ENCODE peak calls at places on chromosomes 4 and X, in four cellular contexts. W is HepG2, J is K562, G is A549. B is an unnamed sample.
A peak's percentile ranks its signal among the peaks of the same experiment; 100 is the strongest.

GRCh38 chrX:43644124-43644701 is 11.9 kb upstream of the MAOA start:
- DNase-seq in W (no peak), J (peak; percentile 29), G (peak; percentile 43), B (no peak)

GRCh38 chrX:24692305-24692704 is 1.4 kb upstream of the POLA1 start:
- DNase-seq in W (no peak), J (peak; percentile 9), G (no peak), B (no peak)

GRCh38 chr4:147678796-147679549 is 5.0 kb downstream of the PRMT9 start:
- DNase-seq in W (peak; percentile 22), J (peak; percentile 25), G (peak; percentile 17), B (peak; percentile 74)

GRCh38 chr4:48016141-48017107 is at the start of the genes CNGA1 and NIPAL1:
- DNase-seq in W (peak; percentile 66), J (peak; percentile 81), G (peak; percentile 53), B (peak; percentile 92)

GRCh38 chr4:20359692-20360091 is 108.0 kb downstream of the SLIT2 start:
- DNase-seq in W (no peak), J (no peak), G (no peak), B (no peak)

GRCh38 chr4:7326693-7327340 is 107.9 kb downstream of the PSAPL1 start:
- DNase-seq in W (no peak), J (no peak), G (no peak), B (no peak)

GRCh38 chr4:28675582-28675981 is 1814.9 kb downstream of the STIM2 start:
- DNase-seq in W (no peak), J (no peak), G (no peak), B (no peak)

GRCh38 chrX:15988661-15989603 is 134.3 kb upstream of the AP1S2 start:
- DNase-seq in W (no peak), J (no peak), G (peak; percentile 2), B (no peak)

GRCh38 chrX:94204524-94204923 is 530.5 kb downstream of the FAM133A start:
- DNase-seq in W (no peak), J (no peak), G (no peak), B (no peak)

GRCh38 chr4:138003248-138003647 is 238.9 kb downstream of the SLC7A11 start:
- DNase-seq in W (no peak), J (no peak), G (no peak), B (no peak)

GRCh38 chr4:5773271-5773555 is 62.2 kb downstream of the EVC start:
- DNase-seq in W (no peak), J (no peak), G (no peak), B (no peak)

GRCh38 chr4:1199556-1200331 is 27.4 kb upstream of the SPON2 start:
- DNase-seq in W (no peak), J (no peak), G (no peak), B (peak; percentile 7)

GRCh38 chr4:179855471-179855870 is 2387.7 kb upstream of the TENM3 start:
- DNase-seq in W (no peak), J (no peak), G (no peak), B (no peak)

GRCh38 chr4:81595798-81596610 is 124.3 kb upstream of the RASGEF1B start:
- DNase-seq in W (no peak), J (no peak), G (no peak), B (no peak)

GRCh38 chr4:1910643-1911042 is 39.5 kb downstream of the NSD2 start:
- DNase-seq in W (peak; percentile 55), J (peak; percentile 72), G (peak; percentile 45), B (peak; percentile 69)

GRCh38 chr4:94571301-94571700 is 119.6 kb downstream of the PDLIM5 start:
- DNase-seq in W (no peak), J (peak; percentile 21), G (no peak), B (no peak)

GRCh38 chr4:48588230-48588943 is 98.3 kb downstream of the ZAR1 start:
- DNase-seq in W (no peak), J (peak; percentile 11), G (no peak), B (no peak)

GRCh38 chrX:83771664-83772063 is 89.3 kb upstream of the CYLC1 start:
- DNase-seq in W (no peak), J (no peak), G (no peak), B (no peak)

GRCh38 chr4:183098723-183099536 is at the start of gene WWC2:
- DNase-seq in W (peak; percentile 83), J (peak; percentile 92), G (peak; percentile 91), B (peak; percentile 96)

GRCh38 chr4:183097251-183098079 is 1.6 kb upstream of the WWC2 start:
- DNase-seq in W (no peak), J (no peak), G (no peak), B (peak; percentile 52)

GRCh38 chr4:183096276-183096965 is 2.6 kb upstream of the WWC2 start:
- DNase-seq in W (no peak), J (no peak), G (no peak), B (no peak)

GRCh38 chr4:183099537-183100297 is 660 bp downstream of the WWC2 start:
- DNase-seq in W (peak; percentile 35), J (peak; percentile 45), G (peak; percentile 46), B (peak; percentile 84)

DNA sequence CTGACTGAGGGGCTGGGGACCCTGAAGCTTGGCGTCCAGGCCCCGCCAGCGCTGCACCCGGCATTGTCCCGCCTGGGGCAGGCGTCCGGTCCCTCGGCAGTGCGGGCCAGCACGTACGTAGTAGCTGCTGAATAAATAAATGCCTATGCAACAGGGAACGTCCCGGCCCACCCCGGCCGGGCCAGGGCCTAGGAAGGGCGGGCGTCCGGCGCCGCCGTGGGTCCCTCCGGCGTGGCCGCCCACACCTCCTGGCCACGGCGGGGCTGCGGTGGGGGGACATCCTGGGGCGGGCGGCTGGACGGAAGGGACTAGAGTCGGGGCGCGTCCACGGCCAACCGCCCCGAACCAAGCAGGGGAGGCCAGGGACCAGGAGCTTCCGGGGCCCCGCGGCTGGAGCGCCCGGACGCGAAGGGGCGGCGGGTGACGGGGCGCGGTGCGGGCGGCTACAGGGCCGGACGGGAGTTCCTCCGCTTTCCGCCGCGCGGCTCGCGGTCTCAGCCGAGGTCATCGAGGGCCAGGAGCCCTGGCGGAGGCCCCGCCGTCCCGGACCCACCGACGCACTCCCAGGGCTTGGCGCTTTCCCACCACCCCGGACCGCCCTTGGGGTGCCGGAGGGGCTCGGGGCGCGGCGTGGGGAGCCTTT is 856 bp upstream of the WWC2 start:
- DNase-seq in W (peak; percentile 47), J (peak; percentile 55), G (peak; percentile 38), B (peak; percentile 52)
- TF ChIP-seq NR3C1 in W (no peak), J (no peak), G (no peak), B (no peak)

GRCh38 chrX:110410598-110410997 is 52.0 kb downstream of the RTL9 start:
- DNase-seq in W (no peak), J (peak; percentile 67), G (no peak), B (no peak)

GRCh38 chrX:110409925-110410324 is 51.3 kb downstream of the RTL9 start:
- DNase-seq in W (no peak), J (peak; percentile 70), G (peak; percentile 24), B (no peak)

GRCh38 chrX:110408949-110409588 is 50.4 kb downstream of the RTL9 start:
- DNase-seq in W (no peak), J (peak; percentile 85), G (no peak), B (no peak)

GRCh38 chrX:110406822-110407221 is 48.2 kb downstream of the RTL9 start:
- DNase-seq in W (no peak), J (no peak), G (no peak), B (no peak)

DNA sequence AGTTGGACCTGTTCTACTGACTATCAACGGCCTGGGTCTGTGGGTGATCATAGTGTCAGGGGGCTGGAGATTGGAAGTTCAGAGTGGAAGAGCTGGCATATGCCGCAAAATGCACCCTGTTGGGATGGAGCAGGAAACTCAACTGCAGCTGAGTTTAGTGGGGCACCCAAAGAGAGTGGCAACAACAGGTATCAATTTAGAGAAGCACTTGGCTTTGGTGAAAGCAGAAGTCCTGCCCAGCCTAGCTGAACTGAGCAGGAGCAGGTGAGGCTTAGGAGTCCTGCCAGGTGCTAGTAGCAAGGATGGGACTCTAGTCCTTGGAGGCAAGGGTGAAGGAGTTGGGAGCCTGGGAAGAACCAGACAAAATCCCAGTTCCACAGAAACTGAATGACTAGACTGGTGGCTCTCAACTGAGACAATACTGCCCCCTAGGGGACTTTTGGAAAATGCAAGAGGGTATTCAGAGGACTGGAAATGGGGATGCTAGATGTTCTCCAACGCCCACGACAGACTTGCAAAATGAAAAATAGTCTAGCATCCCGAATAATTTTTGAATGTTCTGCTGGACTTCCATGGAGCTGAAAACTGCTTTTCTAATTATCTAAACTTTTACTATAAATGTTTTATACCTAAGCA is 49.4 kb downstream of the RTL9 start:
- DNase-seq in W (peak; percentile 37), J (peak; percentile 82), G (peak; percentile 62), B (peak; percentile 41)
- TF ChIP-seq NR3C1 in W (no peak), J (no peak), G (no peak), B (no peak)

GRCh38 chr4:3218824-3219760 is 29.9 kb upstream of the MSANTD1 start:
- DNase-seq in W (no peak), J (no peak), G (no peak), B (no peak)

GRCh38 chr4:3217771-3218170 is 31.2 kb upstream of the MSANTD1 start:
- DNase-seq in W (no peak), J (no peak), G (no peak), B (no peak)

GRCh38 chr4:3221996-3222395 is 27.0 kb upstream of the MSANTD1 start:
- DNase-seq in W (no peak), J (no peak), G (no peak), B (no peak)

GRCh38 chr4:3220586-3221494 is 28.1 kb upstream of the MSANTD1 start:
- DNase-seq in W (no peak), J (no peak), G (no peak), B (no peak)

DNA sequence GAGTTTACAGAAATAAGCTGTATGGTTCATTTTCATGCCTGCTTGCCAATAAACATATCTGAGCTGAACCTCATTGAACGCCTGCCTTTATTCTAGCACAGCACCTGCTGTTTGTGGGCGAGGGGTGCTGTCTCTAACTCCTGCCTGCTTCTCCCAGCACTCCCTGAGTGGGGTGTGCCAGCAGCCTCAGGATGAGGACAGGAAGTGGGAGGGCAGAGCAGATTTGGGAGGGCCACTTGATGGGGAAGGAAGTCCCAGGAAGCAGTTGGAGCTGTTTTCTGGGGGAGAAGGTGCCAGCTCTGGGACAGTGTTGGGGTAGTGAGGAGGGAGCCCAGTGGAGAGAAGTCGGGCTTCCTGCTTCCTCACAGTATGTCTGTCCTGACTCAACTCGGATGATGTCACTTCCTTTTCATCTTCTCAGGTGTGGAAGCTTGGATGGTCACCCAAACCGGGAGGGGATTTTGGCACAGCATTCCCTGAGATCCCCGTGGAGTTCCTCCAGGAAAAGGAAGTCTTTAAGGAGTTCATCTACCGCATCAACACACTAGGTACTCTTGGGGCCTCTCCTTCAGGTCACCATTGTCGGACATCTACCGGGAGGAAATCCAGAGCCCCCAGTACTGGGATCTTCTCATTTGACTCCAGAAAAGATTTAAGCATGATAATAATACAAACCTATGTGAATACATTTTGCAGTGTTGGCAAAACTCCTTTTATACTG is 29.0 kb upstream of the MSANTD1 start:
- DNase-seq in W (no peak), J (no peak), G (no peak), B (no peak)
- TF ChIP-seq NR3C1 in W (no peak), J (no peak), G (no peak), B (no peak)

GRCh38 chr4:26568446-26568994 is 15.4 kb upstream of the TBC1D19 start:
- DNase-seq in W (no peak), J (no peak), G (peak; percentile 53), B (no peak)

GRCh38 chr4:26570596-26570995 is 13.3 kb upstream of the TBC1D19 start:
- DNase-seq in W (no peak), J (no peak), G (no peak), B (no peak)

DNA sequence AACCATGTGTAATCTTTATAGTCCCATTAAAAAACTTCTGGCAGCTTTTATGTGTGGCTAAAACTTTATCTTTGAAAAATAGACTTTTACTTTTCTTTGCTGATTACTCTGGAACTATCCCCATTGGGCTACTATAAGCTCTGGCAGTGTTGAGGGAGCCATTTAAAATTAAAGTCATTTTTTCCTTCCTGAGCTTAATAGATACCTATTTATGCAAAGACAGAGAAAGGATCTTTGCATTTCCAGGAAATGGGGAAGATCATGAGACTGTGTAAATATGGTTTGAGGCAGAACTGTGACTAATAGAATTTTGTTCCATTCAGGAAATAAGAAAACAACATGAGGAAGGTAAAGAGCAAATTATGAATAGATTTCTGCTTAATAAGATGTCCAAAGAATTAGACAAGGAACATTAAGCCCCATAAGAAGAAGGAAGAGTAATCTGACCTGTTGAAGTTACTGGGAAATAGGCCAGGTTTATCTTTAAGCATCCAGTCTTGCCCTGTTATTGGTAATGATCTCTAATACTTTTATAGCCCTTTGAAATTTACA is 17.8 kb upstream of the TBC1D19 start:
- DNase-seq in W (no peak), J (no peak), G (no peak), B (no peak)
- TF ChIP-seq NR3C1 in W (no peak), J (no peak), G (no peak), B (no peak)